ENCODE peak calls at places on chromosome 9, in six cellular contexts. G is ovary; E is left lung; K is CD4-positive, alpha-beta memory T cell; W is neuronal stem cell; T is neural progenitor cell. Y is an unnamed sample. For H3K36me3, the result is how much of the 10 kb centered on the place peaks cover.

GRCh38 chr9:18678846-18679245 is 204.9 kb downstream of the ADAMTSL1 start:
- DNase-seq in G (no peak), E (no peak), K (no peak), W (no peak), T (no peak), Y (no peak)

GRCh38 chr9:111720170-111720569 is 58.8 kb downstream of the GNG10 start:
- DNase-seq in G (no peak), E (no peak), K (no peak), W (no peak), T (no peak), Y (no peak)

GRCh38 chr9:84140535-84141101 is 160.0 kb downstream of the RMI1 start:
- DNase-seq in G (no peak), E (peak), K (peak), W (peak), T (peak), Y (no peak)

GRCh38 chr9:105114956-105115728 is 129.3 kb upstream of the SLC44A1 start:
- DNase-seq in G (no peak), E (peak), K (peak), W (no peak), T (no peak), Y (no peak)

GRCh38 chr9:21470126-21470525 is 12.0 kb downstream of the IFNE start:
- DNase-seq in G (no peak), E (no peak), K (no peak), W (no peak), T (no peak), Y (no peak)

GRCh38 chr9:36864491-36865410 is 169.3 kb downstream of the PAX5 start:
- DNase-seq in G (no peak), E (peak), K (no peak), W (peak), T (peak), Y (no peak)

GRCh38 chr9:77063645-77064285 is 44.3 kb downstream of the FOXB2 start:
- DNase-seq in G (no peak), E (no peak), K (no peak), W (no peak), T (no peak), Y (peak)

GRCh38 chr9:83013261-83013610 is 49.7 kb downstream of the RASEF start:
- DNase-seq in G (no peak), E (no peak), K (no peak), W (no peak), T (no peak), Y (no peak)

GRCh38 chr9:117160254-117160653 is 254.6 kb downstream of the ASTN2 start:
- DNase-seq in G (no peak), E (no peak), K (no peak), W (no peak), T (peak), Y (no peak)

GRCh38 chr9:118230319-118230718 is 526.1 kb downstream of the TLR4 start:
- DNase-seq in G (no peak), E (no peak), K (no peak), W (no peak), T (no peak), Y (no peak)

GRCh38 chr9:18666348-18666747 is 192.4 kb downstream of the ADAMTSL1 start:
- DNase-seq in G (no peak), E (no peak), K (no peak), W (no peak), T (no peak), Y (no peak)

GRCh38 chr9:81028504-81028903 is 660.8 kb downstream of the TLE1 start:
- DNase-seq in G (no peak), E (no peak), K (no peak), W (no peak), T (no peak), Y (peak)

GRCh38 chr9:131036529-131037335 is 27.8 kb downstream of the LAMC3 start:
- DNase-seq in G (no peak), E (peak), K (no peak), W (no peak), T (no peak), Y (no peak)

GRCh38 chr9:127293314-127293713 is 28.7 kb downstream of the GARNL3 start:
- DNase-seq in G (no peak), E (no peak), K (no peak), W (no peak), T (no peak), Y (no peak)

GRCh38 chr9:131419029-131419614 is 25.2 kb downstream of the PRRC2B start:
- DNase-seq in G (no peak), E (no peak), K (no peak), W (no peak), T (no peak), Y (no peak)

GRCh38 chr9:135993840-135994776 is 32.9 kb upstream of the UBAC1 start:
- DNase-seq in G (no peak), E (no peak), K (no peak), W (no peak), T (peak), Y (no peak)

GRCh38 chr9:120592210-120592609 is 12.2 kb upstream of the CDK5RAP2 start:
- DNase-seq in G (no peak), E (no peak), K (no peak), W (no peak), T (no peak), Y (no peak)

GRCh38 chr9:92059045-92059444 is 56.2 kb downstream of the SPTLC1 start:
- DNase-seq in G (no peak), E (no peak), K (no peak), W (peak), T (peak), Y (no peak)
- H3K36me3 ChIP-seq in G (under half), E (half or more), K (under half), W (half or more), T (under half), Y (under half)

DNA sequence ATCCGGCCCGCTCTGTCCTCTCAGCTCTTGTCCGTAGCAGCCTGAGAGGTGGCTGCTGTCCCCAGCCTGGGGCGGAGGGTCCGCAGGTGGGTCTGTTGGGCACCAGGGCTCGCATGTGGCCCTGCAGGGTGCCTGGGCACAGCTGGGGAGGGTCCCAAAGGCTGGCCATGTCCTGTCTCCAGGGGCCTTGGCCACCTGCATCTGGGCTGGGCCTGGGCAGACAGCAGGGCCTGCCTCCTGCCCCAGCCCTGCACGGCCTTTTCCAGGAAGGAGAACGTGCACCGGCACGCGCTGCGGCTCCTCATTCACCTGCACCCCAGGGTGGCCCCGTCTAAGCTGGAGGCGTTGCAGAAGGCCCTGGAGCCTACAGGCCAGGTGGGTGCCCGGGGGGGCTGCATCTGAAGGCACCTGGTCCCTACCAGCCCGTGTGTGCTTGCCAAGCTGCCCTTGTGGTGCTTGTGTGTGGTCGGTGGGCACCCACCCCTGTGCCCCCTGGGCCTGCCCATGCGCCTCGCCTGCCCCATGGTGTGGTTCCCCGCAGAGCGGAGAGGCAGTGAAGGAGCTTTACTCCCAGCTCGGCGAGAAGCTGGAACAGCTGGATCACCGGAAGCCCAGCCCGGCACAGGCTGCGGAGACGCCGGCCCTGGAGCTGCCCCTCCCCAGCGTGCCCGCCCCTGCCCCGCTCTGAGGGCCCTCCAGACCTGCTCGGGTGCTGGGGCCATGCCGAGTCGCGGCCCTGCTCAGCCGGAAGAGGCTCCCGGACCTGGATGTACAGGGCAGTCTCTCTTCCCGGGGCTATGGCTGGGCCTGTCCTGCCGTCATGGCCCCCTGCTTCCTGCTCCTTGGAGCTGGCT is 5.1 kb upstream of the TOR4A start:
- DNase-seq in G (no peak), E (peak), K (no peak), W (no peak), T (no peak), Y (no peak)
- H3K36me3 ChIP-seq in G (under half), E (under half), K (under half), W (half or more), T (under half), Y (under half)

GRCh38 chr9:137836831-137837241 is 40.7 kb upstream of the CACNA1B start:
- DNase-seq in G (no peak), E (peak), K (no peak), W (no peak), T (peak), Y (no peak)

GRCh38 chr9:137832830-137833590 is 44.6 kb upstream of the CACNA1B start:
- DNase-seq in G (no peak), E (peak), K (no peak), W (no peak), T (no peak), Y (no peak)

GRCh38 chr9:137833721-137834613 is 43.6 kb upstream of the CACNA1B start:
- DNase-seq in G (no peak), E (peak), K (no peak), W (no peak), T (no peak), Y (no peak)

GRCh38 chr9:137836151-137836830 is 41.3 kb upstream of the CACNA1B start:
- DNase-seq in G (no peak), E (peak), K (no peak), W (no peak), T (no peak), Y (no peak)

DNA sequence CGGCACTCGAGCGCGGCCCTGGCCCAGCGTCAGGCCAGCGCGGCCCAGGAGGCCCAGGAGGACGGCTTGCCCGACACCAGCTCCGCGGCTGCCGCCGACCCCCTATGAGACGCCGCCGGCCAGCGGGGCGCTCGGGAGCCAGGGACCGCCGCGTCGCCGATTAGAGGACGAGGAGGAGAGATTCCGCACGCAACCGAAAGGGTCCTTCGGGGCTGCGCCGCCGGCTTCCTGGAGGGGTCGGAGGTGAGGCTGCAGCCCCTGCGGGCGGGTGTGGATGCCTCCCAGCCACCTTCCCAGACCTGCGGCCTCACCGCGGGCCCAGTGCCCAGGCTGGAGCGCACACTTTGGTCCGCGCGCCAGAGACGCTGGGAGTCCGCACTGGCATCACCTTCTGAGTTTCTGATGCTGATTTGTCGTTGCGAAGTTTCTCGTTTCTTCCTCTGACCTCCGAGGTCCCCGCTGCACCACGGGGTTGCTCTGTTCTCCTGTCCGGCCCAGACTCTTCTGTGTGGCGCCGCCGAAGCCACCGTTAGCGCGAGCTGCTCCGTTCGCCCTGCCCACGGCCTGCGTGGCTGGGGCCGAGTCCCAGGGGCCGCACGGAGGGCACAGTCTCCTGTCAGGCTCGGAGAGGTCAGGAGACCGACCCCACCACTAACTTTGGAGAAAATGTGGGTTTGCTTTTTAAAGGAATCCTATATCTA is 42.6 kb upstream of the CACNA1B start:
- DNase-seq in G (no peak), E (peak), K (no peak), W (no peak), T (no peak), Y (no peak)
- H3K36me3 ChIP-seq in G (under half), E (half or more), K (under half), W (half or more), T (under half), Y (under half)

GRCh38 chr9:100492952-100493351 is 20.0 kb downstream of the TMEFF1 start:
- DNase-seq in G (no peak), E (no peak), K (no peak), W (no peak), T (no peak), Y (no peak)
- H3K36me3 ChIP-seq in G (under half), E (under half), K (under half), W (under half), T (under half), Y (under half)

GRCh38 chr9:2641033-2641432 is 19.4 kb downstream of the VLDLR start:
- DNase-seq in G (no peak), E (no peak), K (no peak), W (no peak), T (no peak), Y (no peak)
- H3K36me3 ChIP-seq in G (under half), E (under half), K (under half), W (half or more), T (under half), Y (under half)

GRCh38 chr9:128636024-128636390 is 20.6 kb downstream of the DYNC2I2 start:
- DNase-seq in G (peak), E (peak), K (no peak), W (no peak), T (peak), Y (no peak)

GRCh38 chr9:128634111-128634510 is 22.5 kb downstream of the DYNC2I2 start:
- DNase-seq in G (no peak), E (peak), K (no peak), W (no peak), T (no peak), Y (no peak)

GRCh38 chr9:128633601-128634000 is 23.0 kb downstream of the DYNC2I2 start:
- DNase-seq in G (no peak), E (peak), K (no peak), W (no peak), T (no peak), Y (no peak)

GRCh38 chr9:128635266-128636023 is 21.2 kb downstream of the DYNC2I2 start:
- DNase-seq in G (peak), E (peak), K (no peak), W (peak), T (peak), Y (peak)

DNA sequence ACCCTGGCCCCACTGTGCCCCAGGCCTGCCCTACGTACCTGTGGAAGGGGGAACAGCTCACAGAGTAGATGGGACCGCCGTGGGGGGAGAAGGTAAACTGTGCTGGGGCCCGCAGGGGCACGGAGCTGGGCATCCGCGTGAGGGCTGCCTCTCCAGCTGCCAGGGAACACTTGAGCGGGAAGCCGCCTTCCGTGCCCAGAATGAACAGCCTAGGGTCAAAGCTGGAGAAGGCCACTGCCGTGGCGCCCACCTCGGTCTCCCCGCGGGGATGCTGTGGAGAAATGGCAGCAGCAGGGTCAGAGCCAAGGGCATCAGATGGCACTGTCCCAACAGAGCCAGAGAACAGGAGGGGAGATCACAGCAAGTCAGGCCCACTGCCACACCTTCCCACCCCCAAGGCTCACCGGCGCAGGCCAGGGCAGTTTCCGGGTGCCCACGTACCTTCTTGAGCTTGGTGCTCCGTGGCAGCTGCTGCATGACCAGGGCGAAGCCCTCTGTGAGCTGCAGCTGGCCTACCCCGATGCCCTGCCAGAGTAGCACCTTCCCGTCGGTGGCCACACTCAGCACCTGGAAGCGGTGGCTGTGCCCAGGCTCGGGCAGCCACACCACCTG is 21.9 kb downstream of the DYNC2I2 start:
- DNase-seq in G (no peak), E (peak), K (no peak), W (no peak), T (no peak), Y (no peak)
- H3K36me3 ChIP-seq in G (under half), E (half or more), K (under half), W (half or more), T (under half), Y (under half)

DNA sequence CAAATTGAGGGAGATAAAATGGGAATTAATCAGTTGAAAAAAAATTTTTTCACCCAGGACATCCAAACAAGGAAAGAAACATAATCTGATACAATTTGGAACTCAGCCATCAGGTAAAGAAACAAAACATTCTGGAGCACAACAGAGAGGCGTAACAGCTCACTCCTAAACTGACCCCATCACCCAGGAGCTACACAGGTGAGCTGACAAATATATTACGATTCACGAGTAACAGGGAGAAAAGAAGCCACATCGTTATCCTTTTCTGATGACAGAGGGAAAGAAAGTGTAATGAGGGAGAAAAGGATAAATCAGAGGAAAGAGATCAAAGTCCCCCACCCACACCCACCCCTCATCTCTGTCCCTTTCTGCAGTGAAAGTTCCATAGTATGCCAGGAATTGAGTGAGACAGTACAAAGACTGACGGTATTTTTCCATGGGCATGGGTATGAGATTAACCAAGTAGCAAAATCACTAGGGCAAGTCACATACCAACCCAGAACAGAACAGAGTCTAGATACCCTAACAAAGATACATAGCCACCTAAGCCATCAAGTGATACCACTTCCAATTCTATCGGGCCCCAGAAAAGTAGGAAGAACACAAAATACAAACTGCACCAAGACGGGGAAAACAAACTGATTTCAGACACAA is 45.4 kb downstream of the TMEM245 start:
- DNase-seq in G (no peak), E (no peak), K (no peak), W (no peak), T (no peak), Y (no peak)
- H3K36me3 ChIP-seq in G (under half), E (under half), K (under half), W (half or more), T (under half), Y (under half)

GRCh38 chr9:33972698-33973097 is 76.0 kb downstream of the UBAP2 start:
- DNase-seq in G (no peak), E (no peak), K (no peak), W (no peak), T (no peak), Y (no peak)
- H3K36me3 ChIP-seq in G (under half), E (under half), K (under half), W (half or more), T (under half), Y (under half)

DNA sequence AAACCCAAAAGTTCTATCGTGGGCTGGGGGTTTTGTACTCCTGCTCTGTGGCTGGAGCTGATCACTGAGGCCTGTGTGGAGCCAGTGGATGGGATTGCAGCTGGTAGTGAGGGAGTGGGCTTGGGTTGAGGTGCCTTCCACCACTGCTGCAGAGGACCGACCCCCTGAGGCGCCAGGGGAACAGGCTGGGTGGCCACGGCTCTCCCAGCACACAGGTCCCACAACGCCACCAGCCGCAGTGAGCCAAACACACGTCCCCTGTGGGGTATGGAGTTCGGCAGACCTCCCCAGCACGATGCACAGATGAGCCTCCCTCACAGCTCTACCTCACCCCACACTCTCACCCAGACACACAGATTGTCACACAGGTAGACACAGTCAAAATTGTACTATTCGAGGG is 109.1 kb downstream of the DAB2IP start:
- DNase-seq in G (no peak), E (peak), K (no peak), W (no peak), T (no peak), Y (no peak)
- H3K36me3 ChIP-seq in G (under half), E (half or more), K (under half), W (half or more), T (under half), Y (under half)